ENCODE peak calls at places on chromosome 14, in five cellular contexts. Q is stimulated activated CD8-positive, alpha-beta memory T cell treated with anti-CD3 and anti-CD28 coated beads, Interleukin-4, amount 100 ng/mL, for 1 hour; Y is natural killer cell treated with Interleukin-12 subunit alpha and Interleukin-12 subunit beta and Interleukin-15 and Interleukin-18, amount 100 ng/mL, for 72 hours; Z is ACHN; S is nucleus accumbens. L is an unnamed sample.

GRCh38 chr14:29390046-29390841 is 537.4 kb downstream of the PRKD1 start:
- DNase-seq in S (no peak), Z (no peak), Q (no peak), Y (no peak), L (no peak)

GRCh38 chr14:61154606-61155005 is 126.5 kb downstream of the TMEM30B start:
- DNase-seq in S (no peak), Z (no peak), Q (no peak), Y (no peak), L (no peak)

GRCh38 chr14:96272777-96273471 is 16.9 kb downstream of the BDKRB1 start:
- DNase-seq in Y (no peak), S (no peak), Z (no peak), Q (no peak), L (no peak)

GRCh38 chr14:92362781-92363235 is 39.8 kb downstream of the SLC24A4 start:
- DNase-seq in Z (peak), S (peak), Q (no peak), Y (no peak), L (no peak)

GRCh38 chr14:74955229-74955999 is at the start of gene PGF:
- DNase-seq in Y (no peak), Z (peak), S (no peak), Q (no peak), L (peak)

GRCh38 chr14:96635850-96636249 is 133.7 kb downstream of the PAPOLA start:
- DNase-seq in Z (no peak), S (no peak), Q (no peak), Y (no peak), L (peak)

GRCh38 chr14:100822921-100823320 is 3.0 kb upstream of the MEG3 start:
- DNase-seq in Q (no peak), Y (no peak), Z (no peak), S (no peak), L (no peak)

GRCh38 chr14:101109981-101110728 is 206.6 kb upstream of the RTL1 start:
- DNase-seq in Q (no peak), Y (no peak), S (no peak), Z (no peak), L (no peak)

GRCh38 chr14:77660754-77661153 is 44.3 kb upstream of the SPTLC2 start:
- DNase-seq in Z (peak), Q (no peak), S (peak), Y (no peak), L (no peak)

GRCh38 chr14:69972755-69973154 is 93.5 kb downstream of the SMOC1 start:
- DNase-seq in Y (no peak), S (no peak), Z (no peak), Q (no peak), L (no peak)

GRCh38 chr14:82710257-82710841 is 1176.7 kb upstream of the SEL1L start:
- DNase-seq in Z (peak), Q (no peak), Y (no peak), S (no peak), L (peak)

GRCh38 chr14:47240755-47241437 is 434.5 kb downstream of the MDGA2 start:
- DNase-seq in Q (no peak), Z (no peak), Y (no peak), S (no peak), L (no peak)

GRCh38 chr14:106802413-106803364 is 1276.3 kb downstream of the TMEM121 start:
- DNase-seq in Z (peak), S (no peak), Q (no peak), Y (no peak), L (no peak)

GRCh38 chr14:103118019-103118662 is 5.1 kb upstream of the TNFAIP2 start:
- DNase-seq in Z (no peak), S (no peak), Q (no peak), Y (no peak), L (no peak)

GRCh38 chr14:60300019-60300418 is 51.0 kb downstream of the PPM1A start:
- DNase-seq in S (no peak), Y (no peak), Q (no peak), Z (no peak), L (no peak)

GRCh38 chr14:74552623-74553022 is 59.1 kb downstream of the ISCA2 start:
- DNase-seq in Z (no peak), S (no peak), Y (no peak), Q (no peak), L (no peak)

GRCh38 chr14:95774265-95775160 is 60.6 kb upstream of the TCL1A start:
- DNase-seq in Z (peak), Y (no peak), Q (peak), S (no peak), L (peak)

GRCh38 chr14:34235635-34236300 is 226.3 kb downstream of the SPTSSA start:
- DNase-seq in S (no peak), Q (no peak), Y (no peak), Z (no peak), L (no peak)

GRCh38 chr14:44952391-44953110 is 9.2 kb downstream of the KLHL28 start:
- DNase-seq in S (no peak), Q (no peak), Y (no peak), Z (no peak), L (no peak)

GRCh38 chr14:69997849-69998248 is 118.6 kb downstream of the SMOC1 start:
- DNase-seq in Z (no peak), Q (no peak), S (no peak), Y (no peak), L (no peak)

GRCh38 chr14:78220273-78220672 is 50.1 kb downstream of the NRXN3 start:
- DNase-seq in Y (no peak), S (no peak), Z (no peak), Q (no peak), L (no peak)

GRCh38 chr14:24674204-24674970 is 40.4 kb upstream of the GZMB start:
- DNase-seq in Q (no peak), Y (peak), S (no peak), Z (no peak), L (peak)

GRCh38 chr14:72662213-72662612 is 231.7 kb downstream of the DPF3 start:
- DNase-seq in Y (no peak), Z (no peak), S (no peak), Q (no peak), L (no peak)

GRCh38 chr14:61561657-61562276 is 133.5 kb upstream of the HIF1A start:
- DNase-seq in S (no peak), Z (peak), Y (peak), Q (no peak), L (no peak)

GRCh38 chr14:56271988-56272387 is 153.8 kb downstream of the PELI2 start:
- DNase-seq in Z (no peak), S (no peak), Q (no peak), Y (no peak), L (no peak)

GRCh38 chr14:100406505-100407131 is 83.5 kb downstream of the SLC25A47 start:
- DNase-seq in Z (no peak), Q (no peak), S (no peak), Y (no peak), L (no peak)

GRCh38 chr14:68906439-68906838 is 72.7 kb downstream of the ACTN1 start:
- DNase-seq in Q (no peak), S (no peak), Z (no peak), Y (no peak), L (no peak)

GRCh38 chr14:53285806-53286205 is 132.7 kb upstream of the DDHD1 start:
- DNase-seq in Z (no peak), Y (no peak), S (no peak), Q (no peak), L (no peak)

GRCh38 chr14:105484069-105484996 is 2.4 kb upstream of the CRIP1 start:
- DNase-seq in Z (no peak), Q (no peak), Y (no peak), S (no peak), L (no peak)

GRCh38 chr14:54342806-54343205 is 54.0 kb upstream of the CDKN3 start:
- DNase-seq in Y (no peak), Z (no peak), Q (no peak), S (no peak), L (no peak)

GRCh38 chr14:33163109-33163508 is 224.4 kb downstream of the NPAS3 start:
- DNase-seq in S (no peak), Z (no peak), Q (no peak), Y (no peak), L (no peak)

GRCh38 chr14:76977793-76978730 is 50.4 kb downstream of the IRF2BPL start:
- DNase-seq in Q (peak), Z (no peak), Y (peak), S (no peak), L (peak)

GRCh38 chr14:74566174-74567125 is 45.6 kb downstream of the LTBP2 start:
- DNase-seq in Z (no peak), Y (no peak), S (no peak), Q (no peak), L (no peak)

GRCh38 chr14:38257500-38257899 is 1.6 kb upstream of the CLEC14A start:
- DNase-seq in Y (no peak), S (no peak), Q (no peak), Z (no peak), L (no peak)

GRCh38 chr14:22481546-22481945 is 107.5 kb downstream of the DAD1 start:
- DNase-seq in Q (no peak), Y (no peak), Z (no peak), S (no peak), L (no peak)

GRCh38 chr14:77053046-77053841 is 24.7 kb upstream of the IRF2BPL start:
- DNase-seq in Q (peak), S (no peak), Y (peak), Z (peak), L (peak)

GRCh38 chr14:75392686-75393641 is 34.9 kb upstream of the JDP2 start:
- DNase-seq in Y (no peak), Q (no peak), Z (no peak), S (no peak), L (no peak)

GRCh38 chr14:52922656-52923055 is 28.2 kb downstream of the FERMT2 start:
- DNase-seq in Q (no peak), Z (peak), Y (no peak), S (no peak), L (no peak)

GRCh38 chr14:104794641-104795467 is 694 bp downstream of the AKT1 start:
- DNase-seq in S (no peak), Q (no peak), Y (no peak), Z (peak), L (peak)